ENCODE peak calls at places on chromosomes 6 and 20, in ten cellular contexts. N is NCI-H774; K is GM23248; D is mucosa of descending colon; Z is HTR-8/SVneo; J is naive thymus-derived CD4-positive, alpha-beta T cell; B is mucosa of gallbladder; F is endothelial cell of umbilical vein; I is AG09319; R is brain microvascular endothelial cell. G is an unnamed sample.

GRCh38 chr6:52115891-52116604 is 28.6 kb upstream of the PKHD1 start:
- DNase-seq in D (peak; percentile 70), I (no peak), N (no peak), K (no peak), J (no peak), B (no peak), F (no peak), Z (no peak), R (no peak), G (no peak)

GRCh38 chr6:11845664-11846577 is 67.3 kb upstream of the ADTRP start:
- DNase-seq in N (no peak), I (no peak), Z (no peak), R (no peak), K (no peak), F (no peak), J (no peak), B (no peak), D (no peak), G (no peak)

GRCh38 chr6:24692003-24692402 is 25.1 kb downstream of the ACOT13 start:
- DNase-seq in R (no peak), B (no peak), N (no peak), I (no peak), F (no peak), D (no peak), K (no peak), Z (no peak), J (no peak), G (no peak)

GRCh38 chr20:62355527-62356142 is 11.5 kb downstream of the LAMA5 start:
- DNase-seq in R (peak; percentile 55), B (no peak), I (no peak), K (peak; percentile 71), F (peak; percentile 11), D (no peak), J (no peak), Z (no peak), N (no peak), G (no peak)

GRCh38 chr6:26475823-26476729 is 18.3 kb downstream of the BTN2A1 start:
- DNase-seq in I (no peak), K (peak; percentile 53), J (no peak), D (no peak), F (no peak), Z (no peak), B (no peak), N (no peak), R (no peak), G (no peak)

GRCh38 chr6:98836025-98836961 is 1.9 kb downstream of the POU3F2 start:
- DNase-seq in D (no peak), Z (no peak), F (no peak), N (peak; percentile 54), I (no peak), J (no peak), K (no peak), R (no peak), B (no peak), G (no peak)

GRCh38 chr6:36924778-36925396 is 29.7 kb upstream of the PI16 start:
- DNase-seq in K (no peak), Z (no peak), I (no peak), N (no peak), J (no peak), F (no peak), B (no peak), D (no peak), R (no peak), G (no peak)

GRCh38 chr6:87944541-87944954 is 103.1 kb upstream of the SPACA1 start:
- DNase-seq in Z (peak; percentile 51), K (peak; percentile 87), B (peak; percentile 54), I (peak; percentile 43), N (no peak), R (peak; percentile 74), J (no peak), D (peak; percentile 30), F (no peak), G (no peak)